ENCODE peak calls at places on chromosomes 11 and 22, in five cellular contexts. L is HFF-Myc, F is NB4, S is right lobe of liver, M is astrocyte of the cerebellum. J is an unnamed sample.

GRCh38 chr11:7450836-7451235 is 34.5 kb upstream of the OLFML1 start:
- DNase-seq in L (no peak), M (no peak), F (no peak), S (no peak), J (no peak)

GRCh38 chr11:1153951-1154487 is 3.7 kb upstream of the MUC5AC start:
- DNase-seq in S (peak), L (peak), F (peak), M (peak), J (peak)

GRCh38 chr11:42239102-42239501 is 779.6 kb upstream of the LRRC4C start:
- DNase-seq in L (peak), S (no peak), M (peak), F (no peak), J (no peak)

GRCh38 chr11:133724116-133724515 is 121.2 kb downstream of the SPATA19 start:
- DNase-seq in M (no peak), F (no peak), L (no peak), S (no peak), J (no peak)

GRCh38 chr11:1460396-1460795 is 26.2 kb downstream of the MOB2 start:
- DNase-seq in S (no peak), F (no peak), M (no peak), L (no peak), J (no peak)

GRCh38 chr11:128116447-128117240 is 470.7 kb downstream of the ETS1 start:
- DNase-seq in M (no peak), S (no peak), L (no peak), F (no peak), J (no peak)

GRCh38 chr11:57180141-57180561 is 1.6 kb upstream of the LRRC55 start:
- DNase-seq in S (no peak), L (no peak), M (no peak), F (no peak), J (no peak)

GRCh38 chr22:42720263-42721044 is at the start of gene A4GALT:
- DNase-seq in S (no peak), M (no peak), F (no peak), L (no peak), J (no peak)

GRCh38 chr11:5986885-5987284 is at the start of gene OR52L1:
- DNase-seq in S (no peak), F (no peak), M (no peak), L (no peak), J (no peak)

GRCh38 chr22:38355275-38355674 is 38.0 kb upstream of the CSNK1E start:
- DNase-seq in F (no peak), M (no peak), S (no peak), L (no peak), J (no peak)

GRCh38 chr22:48592488-48592887 is 1235.2 kb downstream of the BRD1 start:
- DNase-seq in M (no peak), S (no peak), F (no peak), L (no peak), J (no peak)

GRCh38 chr11:2963112-2963754 is 28.9 kb downstream of the NAP1L4 start:
- DNase-seq in S (no peak), F (no peak), L (no peak), M (no peak), J (no peak)

GRCh38 chr22:48802576-48802975 is 1025.1 kb downstream of the BRD1 start:
- DNase-seq in F (no peak), L (no peak), S (no peak), M (no peak), J (no peak)

GRCh38 chr11:77029829-77030228 is 4.4 kb upstream of the B3GNT6 start:
- DNase-seq in M (no peak), S (no peak), L (no peak), F (no peak), J (no peak)

GRCh38 chr22:28923826-28924732 is 40.7 kb downstream of the ZNRF3 start:
- DNase-seq in L (no peak), F (no peak), S (peak), M (peak), J (no peak)

GRCh38 chr11:49208006-49208721 is at the start of gene FOLH1:
- DNase-seq in L (no peak), S (peak), F (no peak), M (no peak), J (peak)

GRCh38 chr11:57269580-57270021 is 32.6 kb upstream of the APLNR start:
- DNase-seq in F (no peak), S (no peak), M (no peak), L (no peak), J (no peak)

GRCh38 chr11:75082601-75083216 is 14.0 kb downstream of the OR2AT4 start:
- DNase-seq in S (no peak), M (no peak), F (no peak), L (no peak), J (no peak)

GRCh38 chr11:10072841-10073240 is 221.2 kb downstream of the SBF2 start:
- DNase-seq in M (no peak), S (no peak), L (no peak), F (no peak), J (no peak)

GRCh38 chr11:94326947-94327346 is 22.6 kb downstream of the IZUMO1R start:
- DNase-seq in F (no peak), S (no peak), M (no peak), L (no peak), J (no peak)

GRCh38 chr22:20463324-20464095 is 25.9 kb upstream of the SCARF2 start:
- DNase-seq in F (peak), L (no peak), S (no peak), M (no peak), J (no peak)

GRCh38 chr11:132312616-132313210 is 942.3 kb downstream of the NTM start:
- DNase-seq in F (peak), S (no peak), M (peak), L (peak), J (no peak)

GRCh38 chr22:22857607-22858558 is 29.7 kb upstream of the IGLL5 start:
- DNase-seq in S (no peak), F (peak), L (no peak), M (no peak), J (no peak)

GRCh38 chr11:134199531-134199930 is 24.2 kb downstream of the NCAPD3 start:
- DNase-seq in M (no peak), F (no peak), L (no peak), S (no peak), J (no peak)

GRCh38 chr11:34308821-34309585 is 48.8 kb downstream of the ABTB2 start:
- DNase-seq in F (peak), S (peak), L (no peak), M (peak), J (peak)

GRCh38 chr11:69898123-69898522 is 78.9 kb upstream of the FGF3 start:
- DNase-seq in S (no peak), M (no peak), F (no peak), L (no peak), J (no peak)

GRCh38 chr11:6353367-6353987 is 33.2 kb upstream of the CAVIN3 start:
- DNase-seq in L (no peak), M (peak), F (peak), S (peak), J (peak)

GRCh38 chr11:123072279-123072678 is 10.3 kb upstream of the HSPA8 start:
- DNase-seq in F (no peak), M (no peak), S (no peak), L (no peak), J (no peak)

GRCh38 chr11:2213384-2213842 is 41.8 kb upstream of the TH start:
- DNase-seq in M (no peak), S (peak), L (no peak), F (no peak), J (peak)

GRCh38 chr22:18950141-18950540 is 14.0 kb upstream of the PRODH start:
- DNase-seq in F (no peak), M (no peak), S (peak), L (no peak), J (no peak)

GRCh38 chr11:15006139-15006759 is 34.1 kb upstream of the CALCA start:
- DNase-seq in M (peak), L (peak), S (no peak), F (peak), J (no peak)

GRCh38 chr11:66885469-66886316 is 28.8 kb downstream of the LRFN4 start:
- DNase-seq in F (no peak), M (no peak), L (no peak), S (no peak), J (no peak)

GRCh38 chr22:41009222-41009948 is 58.2 kb downstream of the RBX1 start:
- DNase-seq in F (peak), M (peak), L (peak), S (no peak), J (no peak)

GRCh38 chr11:46389450-46390330 is 1.9 kb downstream of the CHRM4 start:
- DNase-seq in M (no peak), F (peak), L (no peak), S (peak), J (no peak)

GRCh38 chr22:39778055-39778454 is 115.5 kb downstream of the ENTHD1 start:
- DNase-seq in S (no peak), F (no peak), M (no peak), L (no peak), J (no peak)

GRCh38 chr11:111312076-111312475 is 13.7 kb downstream of the POU2AF3 start:
- DNase-seq in S (no peak), L (no peak), M (no peak), F (no peak), J (no peak)

GRCh38 chr11:69449320-69450063 is 32.0 kb upstream of the LINC01488 start:
- DNase-seq in M (no peak), S (no peak), L (peak), F (peak), J (peak)

DNA sequence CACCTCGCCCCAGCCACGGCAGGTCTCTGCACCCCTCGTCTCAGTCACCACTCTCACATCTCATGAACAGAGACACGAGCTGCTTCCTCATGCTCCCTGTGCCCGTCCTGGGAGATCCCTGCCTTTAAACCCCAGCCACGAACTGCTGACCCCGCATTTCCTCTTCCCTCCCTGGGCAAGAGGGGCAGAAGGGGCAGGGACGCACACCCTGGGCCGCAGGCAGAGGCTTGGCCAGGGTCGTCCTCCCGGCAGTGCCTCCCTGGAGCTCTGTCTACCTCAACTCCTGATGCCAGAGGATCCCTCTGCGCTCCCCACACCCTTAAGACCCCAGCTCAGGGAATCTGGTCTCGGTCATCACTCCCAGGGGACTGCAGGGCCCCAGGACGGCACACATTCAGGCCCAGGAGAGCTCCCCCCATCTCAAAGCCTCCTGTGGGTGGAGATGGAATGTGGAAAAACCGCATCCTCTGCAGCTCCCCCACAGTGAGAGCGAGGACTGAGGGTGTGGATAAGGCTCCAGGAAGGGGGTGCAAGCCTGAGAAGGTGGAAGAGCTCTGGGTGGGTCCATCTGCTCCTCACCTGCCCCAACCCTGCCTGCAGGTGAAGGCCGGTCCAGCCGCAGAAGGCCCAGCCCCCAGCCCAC is 1.2 kb downstream of the BID start:
- DNase-seq in F (peak), L (no peak), M (no peak), S (no peak), J (peak)
- TF ChIP-seq CTCF in F (no peak), L (no peak), M (no peak), S (no peak), J (no peak)

DNA sequence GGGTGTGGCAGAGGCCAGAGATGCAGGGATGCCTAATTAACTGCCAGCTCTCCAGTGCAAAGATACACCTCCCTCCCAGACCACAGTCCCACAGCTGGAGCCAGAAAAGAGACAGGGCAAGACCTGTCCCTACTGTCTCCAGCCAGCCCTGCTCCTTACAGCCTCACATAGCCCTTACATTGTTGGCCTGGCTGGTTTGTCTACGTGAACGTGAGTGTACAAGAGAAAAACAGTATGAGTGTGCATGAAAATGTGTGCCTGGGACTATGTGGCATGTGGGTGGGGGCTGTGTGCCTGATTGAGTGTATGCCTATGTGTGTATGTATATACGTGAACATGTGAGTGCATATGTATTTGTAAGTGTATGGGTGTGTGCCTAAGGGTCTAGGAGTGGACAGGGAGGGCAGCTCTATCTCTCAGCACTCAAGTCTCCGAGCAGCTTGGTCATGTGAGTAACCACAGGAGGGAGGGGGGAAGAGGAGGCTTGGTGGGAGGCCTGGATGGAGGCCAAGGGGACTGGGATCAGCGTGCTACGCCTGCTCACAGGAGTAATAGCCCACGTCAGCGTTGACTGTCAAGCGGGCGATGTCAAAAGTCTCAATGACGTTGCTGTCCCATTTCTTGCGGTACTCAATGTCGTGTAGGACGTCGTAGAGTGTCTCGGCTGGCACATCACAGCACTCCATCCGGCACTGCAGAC is 6.6 kb upstream of the ARAP1 start:
- DNase-seq in S (no peak), F (no peak), L (no peak), M (peak), J (peak)
- TF ChIP-seq CTCF in S (no peak), F (no peak), L (no peak), M (no peak), J (no peak)

DNA sequence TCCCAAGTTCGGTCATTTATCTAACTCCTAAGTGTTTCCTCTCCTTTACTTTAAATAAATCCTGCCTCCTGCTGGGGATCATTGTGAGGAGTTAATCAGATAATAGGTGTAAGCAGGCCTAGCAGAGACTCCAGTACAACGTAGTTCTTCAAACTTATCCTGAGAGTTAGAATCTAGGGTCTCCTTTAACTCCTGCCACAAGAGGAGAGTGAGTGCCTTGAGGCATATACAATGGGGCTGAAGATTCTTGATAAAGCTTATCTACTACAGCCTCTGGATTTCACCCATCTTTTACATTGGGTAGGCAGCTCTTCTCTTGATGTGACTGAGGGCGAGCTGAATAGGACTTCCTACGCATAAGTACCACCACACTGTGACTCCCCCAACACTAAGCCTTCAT is 3.1 kb upstream of the GALNT18 start:
- DNase-seq in L (no peak), S (no peak), F (no peak), M (no peak), J (no peak)
- TF ChIP-seq CTCF in L (no peak), S (no peak), F (no peak), M (no peak), J (no peak)

DNA sequence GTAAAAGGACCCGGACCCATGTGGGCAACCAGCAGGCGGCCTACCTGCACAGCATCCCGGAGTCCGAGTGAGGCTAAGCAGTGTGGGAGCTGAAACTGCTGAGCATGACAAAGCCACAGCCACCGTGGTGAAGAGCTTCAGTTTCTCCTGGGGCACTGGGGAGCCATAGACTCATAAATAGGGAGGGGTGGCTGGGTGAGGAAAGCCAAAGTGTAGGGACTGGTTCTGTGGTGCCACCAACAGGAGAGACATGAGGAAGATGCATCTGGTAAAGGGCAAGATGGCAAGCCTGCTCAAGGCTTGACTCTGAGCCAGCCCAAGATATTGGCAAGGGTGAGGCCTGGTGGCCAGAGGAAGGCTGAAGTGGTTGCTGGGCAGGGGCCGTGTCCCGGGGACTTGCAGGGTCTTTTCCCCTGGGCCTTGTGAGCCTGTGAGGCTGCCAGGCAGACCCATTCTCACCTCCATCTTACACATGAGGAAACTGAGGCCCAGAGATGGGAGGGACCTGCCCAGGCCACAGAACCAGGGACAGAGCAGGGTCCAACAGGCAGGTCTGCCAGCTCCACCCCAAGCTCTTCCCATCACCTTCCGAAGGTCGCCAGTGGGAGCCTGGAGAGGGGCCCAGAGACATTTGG is 30.4 kb downstream of the CYTH4 start:
- DNase-seq in L (no peak), M (no peak), S (no peak), F (no peak), J (no peak)
- TF ChIP-seq CTCF in L (no peak), M (no peak), S (no peak), F (no peak), J (no peak)

GRCh38 chr11:117946842-117947526 is 17.8 kb upstream of the TMPRSS13 start:
- DNase-seq in M (peak), F (peak), L (peak), S (peak), J (peak)

GRCh38 chr11:117953029-117953671 is 23.9 kb upstream of the TMPRSS13 start:
- DNase-seq in M (no peak), S (no peak), L (no peak), F (peak), J (no peak)

GRCh38 chr11:117949062-117949461 is 19.9 kb upstream of the TMPRSS13 start:
- DNase-seq in S (no peak), F (no peak), L (no peak), M (no peak), J (no peak)

GRCh38 chr11:117950999-117951961 is 22.1 kb upstream of the TMPRSS13 start:
- DNase-seq in M (no peak), L (no peak), S (no peak), F (peak), J (no peak)

GRCh38 chr11:117950320-117950719 is 21.1 kb upstream of the TMPRSS13 start:
- DNase-seq in S (no peak), M (no peak), L (no peak), F (peak), J (no peak)
- TF ChIP-seq CTCF in S (peak), M (no peak), L (peak), F (peak), J (peak)

GRCh38 chr11:27011560-27012253 is 17.8 kb downstream of the FIBIN start:
- DNase-seq in M (no peak), L (no peak), S (no peak), F (no peak), J (no peak)
- TF ChIP-seq CTCF in M (no peak), L (no peak), S (no peak), F (no peak), J (no peak)

GRCh38 chr11:19187101-19187500 is 14.7 kb downstream of the CSRP3 start:
- DNase-seq in F (no peak), S (no peak), M (no peak), L (no peak), J (no peak)

GRCh38 chr11:19187880-19188279 is 13.9 kb downstream of the CSRP3 start:
- DNase-seq in M (no peak), F (no peak), L (no peak), S (no peak), J (no peak)

GRCh38 chr11:19183641-19184040 is 18.1 kb downstream of the CSRP3 start:
- DNase-seq in S (no peak), F (no peak), M (no peak), L (no peak), J (no peak)

GRCh38 chr11:19185516-19186052 is 16.2 kb downstream of the CSRP3 start:
- DNase-seq in M (no peak), S (no peak), F (no peak), L (no peak), J (no peak)

GRCh38 chr11:19185036-19185435 is 16.7 kb downstream of the CSRP3 start:
- DNase-seq in L (no peak), S (no peak), F (no peak), M (no peak), J (no peak)
- TF ChIP-seq CTCF in L (no peak), S (no peak), F (no peak), M (no peak), J (no peak)

DNA sequence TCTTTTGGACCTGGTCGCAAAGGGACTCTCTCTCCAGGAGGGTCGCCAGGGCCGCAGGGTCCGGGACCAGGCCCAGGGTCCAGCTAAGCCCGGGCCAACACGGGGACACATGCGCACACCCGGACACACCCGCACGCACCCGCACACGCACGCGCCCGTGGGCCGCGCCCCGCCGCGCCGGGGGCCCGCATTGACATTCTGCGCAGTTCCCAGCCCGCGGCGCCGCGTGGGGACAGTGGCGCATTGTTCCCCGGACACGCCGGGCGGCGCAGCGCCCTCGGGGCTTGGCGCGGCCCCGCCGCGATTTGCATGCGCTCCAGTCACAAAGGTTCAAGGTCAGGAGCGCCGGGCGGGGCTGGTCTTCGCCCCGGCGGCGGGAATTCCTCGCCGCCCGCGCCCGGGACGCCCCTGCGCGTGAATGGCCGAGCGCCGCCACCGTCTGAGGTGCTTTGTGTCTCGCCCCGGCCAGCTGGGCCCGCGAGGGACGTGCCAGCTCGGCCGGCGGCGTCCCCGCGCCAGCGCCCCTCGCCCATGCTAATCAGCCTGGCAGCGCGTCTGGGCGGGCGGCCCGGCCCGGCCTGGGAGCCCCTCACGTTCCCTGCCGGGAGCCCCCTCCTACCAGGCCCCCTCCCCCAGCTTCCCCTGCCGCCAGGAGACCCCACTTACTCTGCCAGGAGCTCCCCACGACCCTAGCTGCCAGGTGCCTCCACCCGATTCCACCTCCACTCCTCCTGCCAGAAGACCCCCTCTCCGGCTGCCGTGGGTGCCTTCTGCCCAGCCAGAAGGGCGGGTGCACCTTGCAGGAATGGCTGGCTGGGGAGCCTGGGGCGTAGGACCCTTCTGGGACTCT is 50.5 kb upstream of the WNT7B start:
- DNase-seq in S (peak), M (no peak), L (no peak), F (no peak), J (no peak)
- TF ChIP-seq CTCF in S (peak), M (no peak), L (no peak), F (no peak), J (peak)

J was measured in CD14-positive monocyte.